ENCODE peak calls at places on chromosomes 3 and 15, in seven cellular contexts. One of them, this sample, is unnamed.

GRCh38 chr3:33980252-33980651 is 181.8 kb downstream of the PDCD6IP start:
- DNase-seq in IMR-90: peak
- DNase-seq in upper lobe of left lung: no peak
- DNase-seq in H1: no peak
- DNase-seq in gastrocnemius medialis: no peak
- DNase-seq in right lobe of liver: no peak
- DNase-seq in sigmoid colon: no peak
- DNase-seq in this sample: no peak

GRCh38 chr3:172447611-172448579 is at the start of gene GHSR:
- DNase-seq in IMR-90: no peak
- DNase-seq in right lobe of liver: peak
- DNase-seq in gastrocnemius medialis: no peak
- DNase-seq in sigmoid colon: no peak
- DNase-seq in upper lobe of left lung: peak
- DNase-seq in H1: no peak
- DNase-seq in this sample: no peak

GRCh38 chr15:48416301-48416700 is 85.1 kb downstream of the DUT start:
- DNase-seq in H1: no peak
- DNase-seq in IMR-90: no peak
- DNase-seq in gastrocnemius medialis: no peak
- DNase-seq in sigmoid colon: no peak
- DNase-seq in upper lobe of left lung: no peak
- DNase-seq in right lobe of liver: no peak
- DNase-seq in this sample: no peak

GRCh38 chr3:86180696-86181095 is 810.3 kb downstream of the VGLL3 start:
- DNase-seq in H1: no peak
- DNase-seq in sigmoid colon: no peak
- DNase-seq in upper lobe of left lung: no peak
- DNase-seq in gastrocnemius medialis: no peak
- DNase-seq in right lobe of liver: no peak
- DNase-seq in IMR-90: no peak
- DNase-seq in this sample: no peak

GRCh38 chr15:33453761-33454160 is 143.0 kb downstream of the RYR3 start:
- DNase-seq in right lobe of liver: no peak
- DNase-seq in sigmoid colon: no peak
- DNase-seq in H1: no peak
- DNase-seq in upper lobe of left lung: no peak
- DNase-seq in gastrocnemius medialis: no peak
- DNase-seq in IMR-90: no peak
- DNase-seq in this sample: no peak

GRCh38 chr3:180059351-180059750 is 22.6 kb upstream of the PEX5L start:
- DNase-seq in H1: no peak
- DNase-seq in right lobe of liver: no peak
- DNase-seq in gastrocnemius medialis: no peak
- DNase-seq in sigmoid colon: no peak
- DNase-seq in IMR-90: peak
- DNase-seq in upper lobe of left lung: no peak
- DNase-seq in this sample: no peak

GRCh38 chr3:39423571-39423970 is 17.1 kb downstream of the RPSA start:
- DNase-seq in sigmoid colon: no peak
- DNase-seq in upper lobe of left lung: no peak
- DNase-seq in gastrocnemius medialis: no peak
- DNase-seq in H1: no peak
- DNase-seq in IMR-90: no peak
- DNase-seq in right lobe of liver: no peak
- DNase-seq in this sample: no peak

GRCh38 chr3:15638193-15638890 is 36.8 kb downstream of the BTD start:
- DNase-seq in upper lobe of left lung: no peak
- DNase-seq in sigmoid colon: peak
- DNase-seq in gastrocnemius medialis: no peak
- DNase-seq in H1: no peak
- DNase-seq in IMR-90: peak
- DNase-seq in right lobe of liver: no peak
- DNase-seq in this sample: no peak

GRCh38 chr15:61528590-61528929 is 299.5 kb upstream of the RORA start:
- DNase-seq in gastrocnemius medialis: no peak
- DNase-seq in IMR-90: no peak
- DNase-seq in H1: no peak
- DNase-seq in upper lobe of left lung: no peak
- DNase-seq in right lobe of liver: no peak
- DNase-seq in sigmoid colon: no peak
- DNase-seq in this sample: no peak

GRCh38 chr15:77636209-77636608 is 3.5 kb upstream of the LINGO1 start:
- DNase-seq in gastrocnemius medialis: no peak
- DNase-seq in sigmoid colon: no peak
- DNase-seq in right lobe of liver: no peak
- DNase-seq in H1: no peak
- DNase-seq in IMR-90: no peak
- DNase-seq in upper lobe of left lung: no peak
- DNase-seq in this sample: no peak

GRCh38 chr15:77808077-77808476 is 175.4 kb upstream of the LINGO1 start:
- DNase-seq in IMR-90: no peak
- DNase-seq in sigmoid colon: no peak
- DNase-seq in right lobe of liver: no peak
- DNase-seq in upper lobe of left lung: no peak
- DNase-seq in H1: no peak
- DNase-seq in gastrocnemius medialis: no peak
- DNase-seq in this sample: no peak

GRCh38 chr3:115912372-115912771 is 289.1 kb downstream of the GAP43 start:
- DNase-seq in sigmoid colon: no peak
- DNase-seq in right lobe of liver: no peak
- DNase-seq in H1: no peak
- DNase-seq in gastrocnemius medialis: no peak
- DNase-seq in upper lobe of left lung: no peak
- DNase-seq in IMR-90: peak
- DNase-seq in this sample: no peak

GRCh38 chr3:14570089-14570488 is 29.9 kb upstream of the GRIP2 start:
- DNase-seq in gastrocnemius medialis: no peak
- DNase-seq in H1: no peak
- DNase-seq in upper lobe of left lung: no peak
- DNase-seq in right lobe of liver: no peak
- DNase-seq in IMR-90: no peak
- DNase-seq in sigmoid colon: no peak
- DNase-seq in this sample: no peak

GRCh38 chr15:90947577-90948357 is 6.9 kb upstream of the RCCD1 start:
- DNase-seq in IMR-90: no peak
- DNase-seq in upper lobe of left lung: no peak
- DNase-seq in right lobe of liver: no peak
- DNase-seq in H1: no peak
- DNase-seq in sigmoid colon: no peak
- DNase-seq in gastrocnemius medialis: no peak
- DNase-seq in this sample: no peak

GRCh38 chr3:38907426-38907825 is 91.4 kb upstream of the SCN10A start:
- DNase-seq in sigmoid colon: no peak
- DNase-seq in H1: no peak
- DNase-seq in right lobe of liver: no peak
- DNase-seq in gastrocnemius medialis: no peak
- DNase-seq in upper lobe of left lung: no peak
- DNase-seq in IMR-90: peak
- DNase-seq in this sample: no peak

GRCh38 chr3:126005951-126006350 is 37.0 kb downstream of the ROPN1B start:
- DNase-seq in H1: no peak
- DNase-seq in IMR-90: peak
- DNase-seq in upper lobe of left lung: no peak
- DNase-seq in right lobe of liver: no peak
- DNase-seq in sigmoid colon: no peak
- DNase-seq in gastrocnemius medialis: no peak
- DNase-seq in this sample: no peak

GRCh38 chr3:126208618-126209256 is 28.4 kb upstream of the ALDH1L1 start:
- DNase-seq in IMR-90: peak
- DNase-seq in right lobe of liver: peak
- DNase-seq in upper lobe of left lung: no peak
- DNase-seq in sigmoid colon: peak
- DNase-seq in gastrocnemius medialis: peak
- DNase-seq in H1: no peak
- DNase-seq in this sample: peak

GRCh38 chr15:38217181-38217580 is 35.5 kb upstream of the SPRED1 start:
- DNase-seq in upper lobe of left lung: no peak
- DNase-seq in gastrocnemius medialis: no peak
- DNase-seq in sigmoid colon: no peak
- DNase-seq in right lobe of liver: no peak
- DNase-seq in IMR-90: peak
- DNase-seq in H1: no peak
- DNase-seq in this sample: no peak

GRCh38 chr3:9826815-9827574 is 16.8 kb downstream of the RPUSD3 start:
- DNase-seq in upper lobe of left lung: no peak
- DNase-seq in right lobe of liver: no peak
- DNase-seq in IMR-90: no peak
- DNase-seq in H1: peak
- DNase-seq in sigmoid colon: peak
- DNase-seq in gastrocnemius medialis: no peak
- DNase-seq in this sample: no peak

GRCh38 chr15:60102748-60103147 is 98.6 kb downstream of the FOXB1 start:
- DNase-seq in right lobe of liver: no peak
- DNase-seq in H1: no peak
- DNase-seq in IMR-90: no peak
- DNase-seq in gastrocnemius medialis: no peak
- DNase-seq in sigmoid colon: no peak
- DNase-seq in upper lobe of left lung: no peak
- DNase-seq in this sample: no peak

GRCh38 chr3:108428580-108428979 is 81.8 kb downstream of the MYH15 start:
- DNase-seq in sigmoid colon: no peak
- DNase-seq in H1: no peak
- DNase-seq in right lobe of liver: no peak
- DNase-seq in IMR-90: no peak
- DNase-seq in gastrocnemius medialis: no peak
- DNase-seq in upper lobe of left lung: no peak
- DNase-seq in this sample: no peak

GRCh38 chr3:51384145-51384729 is 854 bp upstream of the MANF start:
- DNase-seq in H1: peak
- DNase-seq in IMR-90: no peak
- DNase-seq in gastrocnemius medialis: no peak
- DNase-seq in sigmoid colon: peak
- DNase-seq in upper lobe of left lung: peak
- DNase-seq in right lobe of liver: peak
- DNase-seq in this sample: no peak

GRCh38 chr3:105802073-105802706 is 66.6 kb downstream of the CBLB start:
- DNase-seq in sigmoid colon: no peak
- DNase-seq in H1: no peak
- DNase-seq in right lobe of liver: no peak
- DNase-seq in upper lobe of left lung: no peak
- DNase-seq in gastrocnemius medialis: no peak
- DNase-seq in IMR-90: no peak
- DNase-seq in this sample: no peak

GRCh38 chr3:43964640-43965039 is 273.9 kb downstream of the ABHD5 start:
- DNase-seq in upper lobe of left lung: no peak
- DNase-seq in sigmoid colon: no peak
- DNase-seq in IMR-90: no peak
- DNase-seq in right lobe of liver: no peak
- DNase-seq in gastrocnemius medialis: no peak
- DNase-seq in H1: no peak
- DNase-seq in this sample: no peak

GRCh38 chr15:25175789-25176615 is 221.2 kb downstream of the SNRPN start:
- DNase-seq in gastrocnemius medialis: no peak
- DNase-seq in IMR-90: no peak
- DNase-seq in sigmoid colon: no peak
- DNase-seq in upper lobe of left lung: no peak
- DNase-seq in right lobe of liver: peak
- DNase-seq in H1: no peak
- DNase-seq in this sample: peak

GRCh38 chr3:124800511-124801374 is 70.5 kb downstream of the UMPS start:
- DNase-seq in IMR-90: peak
- DNase-seq in sigmoid colon: no peak
- DNase-seq in upper lobe of left lung: no peak
- DNase-seq in gastrocnemius medialis: peak
- DNase-seq in H1: no peak
- DNase-seq in right lobe of liver: peak
- DNase-seq in this sample: no peak

GRCh38 chr3:120090422-120090821 is 3.8 kb downstream of the GSK3B start:
- DNase-seq in gastrocnemius medialis: no peak
- DNase-seq in sigmoid colon: no peak
- DNase-seq in right lobe of liver: no peak
- DNase-seq in upper lobe of left lung: no peak
- DNase-seq in H1: no peak
- DNase-seq in IMR-90: no peak
- DNase-seq in this sample: no peak

GRCh38 chr3:120092444-120092843 is 1.8 kb downstream of the GSK3B start:
- DNase-seq in gastrocnemius medialis: no peak
- DNase-seq in right lobe of liver: no peak
- DNase-seq in sigmoid colon: no peak
- DNase-seq in upper lobe of left lung: no peak
- DNase-seq in H1: no peak
- DNase-seq in IMR-90: no peak
- DNase-seq in this sample: no peak

GRCh38 chr3:120089089-120089488 is 5.2 kb downstream of the GSK3B start:
- DNase-seq in gastrocnemius medialis: no peak
- DNase-seq in upper lobe of left lung: no peak
- DNase-seq in sigmoid colon: no peak
- DNase-seq in H1: no peak
- DNase-seq in right lobe of liver: no peak
- DNase-seq in IMR-90: no peak
- DNase-seq in this sample: no peak

GRCh38 chr3:120093119-120093922 is 926 bp downstream of the GSK3B start:
- DNase-seq in gastrocnemius medialis: no peak
- DNase-seq in H1: no peak
- DNase-seq in upper lobe of left lung: no peak
- DNase-seq in IMR-90: peak
- DNase-seq in sigmoid colon: no peak
- DNase-seq in right lobe of liver: no peak
- DNase-seq in this sample: no peak

GRCh38 chr3:120088622-120089021 is 5.6 kb downstream of the GSK3B start:
- DNase-seq in sigmoid colon: no peak
- DNase-seq in IMR-90: no peak
- DNase-seq in upper lobe of left lung: no peak
- DNase-seq in H1: no peak
- DNase-seq in gastrocnemius medialis: no peak
- DNase-seq in right lobe of liver: no peak
- DNase-seq in this sample: no peak
- TF ChIP-seq CTCF in sigmoid colon: no peak
- TF ChIP-seq CTCF in IMR-90: no peak
- TF ChIP-seq CTCF in upper lobe of left lung: no peak
- TF ChIP-seq CTCF in H1: no peak
- TF ChIP-seq CTCF in gastrocnemius medialis: no peak
- TF ChIP-seq CTCF in right lobe of liver: no peak
- TF ChIP-seq CTCF in this sample: no peak

GRCh38 chr3:186193534-186194450 is 84.9 kb upstream of the ETV5 start:
- DNase-seq in IMR-90: no peak
- DNase-seq in sigmoid colon: no peak
- DNase-seq in gastrocnemius medialis: no peak
- DNase-seq in upper lobe of left lung: peak
- DNase-seq in H1: peak
- DNase-seq in right lobe of liver: no peak
- DNase-seq in this sample: no peak
- TF ChIP-seq POLR2A in IMR-90: no peak
- TF ChIP-seq POLR2A in sigmoid colon: no peak
- TF ChIP-seq POLR2A in gastrocnemius medialis: no peak
- TF ChIP-seq POLR2A in upper lobe of left lung: no peak
- TF ChIP-seq POLR2A in H1: no peak
- TF ChIP-seq POLR2A in right lobe of liver: no peak
- TF ChIP-seq POLR2A in this sample: no peak

GRCh38 chr3:146638718-146639117 is 33.6 kb upstream of the PLSCR5 start:
- DNase-seq in sigmoid colon: no peak
- DNase-seq in upper lobe of left lung: no peak
- DNase-seq in IMR-90: no peak
- DNase-seq in H1: no peak
- DNase-seq in right lobe of liver: no peak
- DNase-seq in gastrocnemius medialis: no peak
- DNase-seq in this sample: no peak
- TF ChIP-seq CTCF in sigmoid colon: no peak
- TF ChIP-seq CTCF in upper lobe of left lung: no peak
- TF ChIP-seq CTCF in IMR-90: peak
- TF ChIP-seq CTCF in H1: peak
- TF ChIP-seq CTCF in right lobe of liver: peak
- TF ChIP-seq CTCF in gastrocnemius medialis: no peak
- TF ChIP-seq CTCF in this sample: no peak

GRCh38 chr15:50908209-50909043 is at the start of gene AP4E1:
- DNase-seq in IMR-90: peak
- DNase-seq in sigmoid colon: peak
- DNase-seq in H1: peak
- DNase-seq in upper lobe of left lung: peak
- DNase-seq in gastrocnemius medialis: peak
- DNase-seq in right lobe of liver: peak
- DNase-seq in this sample: peak
- TF ChIP-seq POLR2A in IMR-90: peak
- TF ChIP-seq POLR2A in sigmoid colon: peak
- TF ChIP-seq POLR2A in H1: no peak
- TF ChIP-seq POLR2A in upper lobe of left lung: peak
- TF ChIP-seq POLR2A in gastrocnemius medialis: peak
- TF ChIP-seq POLR2A in right lobe of liver: peak
- TF ChIP-seq POLR2A in this sample: no peak